ENCODE peak calls at places on chromosome 1, in seven cellular contexts. H is heart left ventricle, E is pancreas, N is astrocyte, S is spleen, Z is OCI-LY7, G is sigmoid colon. B is an unnamed sample. For H3K36me3, the result is how much of the 10 kb centered on the place peaks cover.

GRCh38 chr1:68378296-68379084 is 71.3 kb downstream of the RPE65 start:
- DNase-seq in H (no peak), E (no peak), N (peak), S (no peak), Z (no peak), G (no peak), B (no peak)

GRCh38 chr1:206905295-206906164 is 8.3 kb downstream of the IL24 start:
- DNase-seq in H (no peak), E (no peak), N (peak), S (peak), Z (peak), G (no peak), B (peak)

GRCh38 chr1:116376734-116377096 is 3.7 kb downstream of the ATP1A1 start:
- DNase-seq in H (no peak), E (no peak), N (no peak), S (no peak), Z (no peak), G (no peak), B (no peak)

GRCh38 chr1:150619576-150620509 is 9.6 kb downstream of the ENSA start:
- DNase-seq in H (peak), E (peak), N (peak), S (no peak), Z (peak), G (peak), B (no peak)

GRCh38 chr1:201515895-201516294 is 9.0 kb upstream of the CSRP1 start:
- DNase-seq in H (no peak), E (no peak), N (no peak), S (no peak), Z (no peak), G (no peak), B (no peak)

GRCh38 chr1:149848811-149849210 is 50.6 kb upstream of the BOLA1 start:
- DNase-seq in H (no peak), E (peak), N (no peak), S (no peak), Z (peak), G (no peak), B (no peak)

GRCh38 chr1:233440952-233441401 is 113.5 kb downstream of the MAP3K21 start:
- DNase-seq in H (no peak), E (peak), N (peak), S (no peak), Z (peak), G (no peak), B (no peak)

GRCh38 chr1:10444248-10444647 is 5.6 kb upstream of the CORT start:
- DNase-seq in H (no peak), E (no peak), N (no peak), S (no peak), Z (no peak), G (no peak), B (no peak)

GRCh38 chr1:29628190-29628589 is 391.9 kb downstream of the PTPRU start:
- DNase-seq in H (no peak), E (no peak), N (no peak), S (no peak), Z (no peak), G (no peak), B (no peak)

GRCh38 chr1:48775817-48776399 is 783 bp downstream of the BEND5 start:
- DNase-seq in H (no peak), E (no peak), N (no peak), S (peak), Z (no peak), G (no peak), B (no peak)

GRCh38 chr1:48767957-48768510 is 8.7 kb downstream of the BEND5 start:
- DNase-seq in H (no peak), E (no peak), N (peak), S (no peak), Z (peak), G (no peak), B (no peak)

GRCh38 chr1:48776400-48777218 is at the start of gene BEND5:
- DNase-seq in H (peak), E (peak), N (peak), S (peak), Z (no peak), G (peak), B (no peak)

GRCh38 chr1:48773133-48773532 is 3.6 kb downstream of the BEND5 start:
- DNase-seq in H (no peak), E (no peak), N (no peak), S (no peak), Z (no peak), G (no peak), B (no peak)

DNA sequence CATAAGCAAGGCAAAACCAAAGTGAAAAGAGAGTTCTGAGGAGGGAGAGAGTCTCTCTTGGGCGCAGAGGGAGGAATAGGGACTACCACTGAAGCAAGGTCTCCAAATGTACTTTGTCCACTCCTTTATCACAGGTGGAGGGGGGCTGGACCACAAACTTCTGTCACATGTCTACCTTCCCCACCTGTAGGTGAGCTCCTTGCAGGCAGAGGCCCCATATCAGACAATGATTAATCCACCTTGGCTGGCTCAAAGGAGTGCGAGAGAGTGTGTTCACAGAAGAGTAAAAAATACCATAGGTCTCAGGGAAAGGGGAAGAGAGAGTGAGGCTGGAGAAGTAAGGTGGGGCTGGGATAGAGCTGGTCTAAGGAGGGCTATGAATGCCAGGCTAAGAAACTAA is 4.5 kb downstream of the BEND5 start:
- DNase-seq in H (no peak), E (peak), N (no peak), S (no peak), Z (no peak), G (no peak), B (no peak)
- TF ChIP-seq CTCF in H (no peak), E (no peak), N (no peak), S (no peak), Z (no peak), G (no peak), B (no peak)

DNA sequence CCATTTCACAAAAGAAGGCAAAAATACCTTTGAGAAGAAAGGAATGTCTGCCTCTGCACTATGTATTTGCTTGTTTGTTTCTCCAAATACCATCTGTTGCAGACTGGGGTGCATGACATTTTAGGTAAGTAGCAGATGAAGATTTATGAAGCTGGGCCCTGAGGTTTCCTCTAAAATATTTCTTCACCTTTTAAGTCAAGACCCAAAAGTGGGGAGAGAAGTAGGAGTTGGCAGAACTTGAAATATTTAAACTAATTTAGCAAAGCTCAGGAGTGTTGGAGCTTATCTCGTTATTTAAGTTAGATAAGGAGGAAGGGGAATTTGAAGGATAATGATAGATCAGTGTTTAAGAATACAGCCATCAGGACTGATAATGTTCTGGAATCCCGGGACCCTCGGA is 152.9 kb downstream of the DHRS3 start:
- DNase-seq in H (no peak), E (no peak), N (peak), S (no peak), Z (no peak), G (no peak), B (no peak)
- H3K36me3 ChIP-seq in H (under half), E (under half), N (under half), S (half or more), Z (under half), G (under half), B (under half)

GRCh38 chr1:2190491-2190976 is 4.0 kb downstream of the FAAP20 start:
- DNase-seq in H (no peak), E (peak), N (no peak), S (no peak), Z (no peak), G (no peak), B (no peak)
- H3K4me3 ChIP-seq in H (peak), E (peak), N (peak), S (no peak), Z (no peak), G (peak), B (peak)

GRCh38 chr1:90946630-90947029 is 75.2 kb downstream of the ZNF644 start:
- DNase-seq in H (no peak), E (no peak), N (no peak), S (no peak), Z (no peak), G (no peak), B (no peak)

GRCh38 chr1:90955769-90956168 is 66.1 kb downstream of the ZNF644 start:
- DNase-seq in H (no peak), E (no peak), N (no peak), S (no peak), Z (no peak), G (no peak), B (no peak)

GRCh38 chr1:90948301-90948700 is 73.5 kb downstream of the ZNF644 start:
- DNase-seq in H (no peak), E (no peak), N (no peak), S (no peak), Z (no peak), G (no peak), B (no peak)

GRCh38 chr1:90952906-90953305 is 68.9 kb downstream of the ZNF644 start:
- DNase-seq in H (no peak), E (no peak), N (no peak), S (no peak), Z (no peak), G (no peak), B (no peak)

GRCh38 chr1:90951009-90951408 is 70.8 kb downstream of the ZNF644 start:
- DNase-seq in H (no peak), E (no peak), N (no peak), S (no peak), Z (no peak), G (no peak), B (no peak)
- TF ChIP-seq CTCF in H (no peak), E (no peak), N (no peak), S (no peak), Z (no peak), G (no peak), B (no peak)

DNA sequence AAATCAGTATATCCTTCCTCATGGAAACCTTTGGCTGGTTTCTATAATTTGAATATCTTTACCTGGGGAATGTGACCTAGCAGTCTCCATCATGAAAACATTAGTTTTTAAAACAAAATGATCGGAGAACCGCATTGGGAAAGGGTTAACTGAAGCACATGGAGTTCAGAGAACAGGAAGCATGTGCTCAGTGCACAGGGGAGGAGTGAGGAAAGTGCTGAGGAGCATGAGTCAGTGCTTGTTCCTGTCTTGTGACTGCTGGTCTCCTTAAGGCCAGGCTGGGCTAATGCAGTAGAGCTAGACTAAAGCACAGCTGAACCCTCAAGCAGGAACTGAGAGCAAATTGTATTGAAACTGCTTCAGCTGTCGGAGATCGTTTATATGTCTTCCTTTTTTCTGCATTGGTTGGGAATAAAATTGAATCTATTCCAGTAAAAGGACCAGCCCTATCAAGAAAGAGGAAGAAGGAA is 5.8 kb downstream of the IFI16 start:
- DNase-seq in H (peak), E (peak), N (peak), S (peak), Z (peak), G (peak), B (peak)
- H3K36me3 ChIP-seq in H (half or more), E (under half), N (under half), S (half or more), Z (half or more), G (under half), B (under half)

GRCh38 chr1:22636927-22637326 is 499 bp downstream of the C1QA start:
- DNase-seq in H (no peak), E (no peak), N (no peak), S (no peak), Z (no peak), G (no peak), B (no peak)
- H3K4me3 ChIP-seq in H (no peak), E (no peak), N (no peak), S (peak), Z (no peak), G (peak), B (no peak)

B was measured in BJ.